ENCODE peak calls at places on chromosomes 16 and 17, in five cellular contexts. B, T, X, A and L are unnamed samples.

GRCh38 chr17:17052462-17053221 is 10.4 kb downstream of the MPRIP start:
- DNase-seq in B (no peak), T (no peak), X (no peak), A (no peak), L (no peak)

GRCh38 chr17:66957951-66958579 is 6.4 kb upstream of the CACNG4 start:
- DNase-seq in B (no peak), T (no peak), X (no peak), A (no peak), L (no peak)

GRCh38 chr16:81424761-81425160 is 19.8 kb upstream of the CMIP start:
- DNase-seq in B (no peak), T (no peak), X (no peak), A (no peak), L (no peak)

GRCh38 chr17:21007646-21008045 is 35.2 kb downstream of the USP22 start:
- DNase-seq in B (no peak), T (no peak), X (no peak), A (no peak), L (no peak)

GRCh38 chr16:81956213-81956948 is 54.9 kb downstream of the SDR42E1 start:
- DNase-seq in B (no peak), T (no peak), X (no peak), A (no peak), L (no peak)

GRCh38 chr16:143456-143855 is 5.0 kb upstream of the NPRL3 start:
- DNase-seq in B (no peak), T (no peak), X (no peak), A (no peak), L (no peak)

GRCh38 chr16:72894291-72895151 is 153.4 kb downstream of the ZFHX3 start:
- DNase-seq in B (no peak), T (no peak), X (no peak), A (no peak), L (peak; percentile 77)

GRCh38 chr17:65973237-65973636 is 218.7 kb downstream of the CEP112 start:
- DNase-seq in B (no peak), T (no peak), X (no peak), A (no peak), L (no peak)

GRCh38 chr16:4938683-4939030 is 1.7 kb upstream of the PPL start:
- DNase-seq in B (no peak), T (no peak), X (no peak), A (no peak), L (no peak)

GRCh38 chr17:7932483-7932891 is 481 bp downstream of the CNTROB start:
- DNase-seq in B (no peak), T (no peak), X (peak; percentile 73), A (peak; percentile 22), L (peak; percentile 48)

GRCh38 chr17:34620458-34620857 is 41.1 kb downstream of the TMEM132E start:
- DNase-seq in B (no peak), T (no peak), X (no peak), A (no peak), L (no peak)

GRCh38 chr16:23990507-23990906 is 154.7 kb downstream of the PRKCB start:
- DNase-seq in B (no peak), T (no peak), X (no peak), A (no peak), L (no peak)

GRCh38 chr16:88716601-88717001 is 10.3 kb downstream of the CTU2 start:
- DNase-seq in B (no peak), T (no peak), X (no peak), A (no peak), L (no peak)

GRCh38 chr17:78990349-78991016 is 10.8 kb upstream of the LGALS3BP start:
- DNase-seq in B (no peak), T (no peak), X (no peak), A (no peak), L (no peak)

GRCh38 chr16:30953511-30954124 is 3.9 kb upstream of the SETD1A start:
- DNase-seq in B (peak; percentile 87), T (peak; percentile 71), X (peak; percentile 49), A (peak; percentile 91), L (peak; percentile 80)

GRCh38 chr16:833411-833810 is 32.9 kb upstream of the GNG13 start:
- DNase-seq in B (no peak), T (no peak), X (no peak), A (no peak), L (no peak)

GRCh38 chr16:75415169-75415908 is 18.0 kb downstream of the CFDP1 start:
- DNase-seq in B (no peak), T (no peak), X (no peak), A (no peak), L (no peak)

GRCh38 chr16:75074920-75075687 is 41.5 kb downstream of the LDHD start:
- DNase-seq in B (no peak), T (no peak), X (no peak), A (no peak), L (peak; percentile 56)

GRCh38 chr16:30628628-30629342 is 18.6 kb upstream of the ZNF689 start:
- DNase-seq in B (no peak), T (peak; percentile 70), X (peak; percentile 73), A (peak; percentile 94), L (peak; percentile 77)

GRCh38 chr16:50056226-50056625 is 9.5 kb upstream of the HEATR3 start:
- DNase-seq in B (no peak), T (peak; percentile 13), X (no peak), A (no peak), L (no peak)

GRCh38 chr16:2159052-2159838 is 3.7 kb downstream of the TRAF7 start:
- DNase-seq in B (no peak), T (no peak), X (no peak), A (no peak), L (peak; percentile 80)

GRCh38 chr17:56160395-56160889 is 7.2 kb downstream of the ANKFN1 start:
- DNase-seq in B (no peak), T (no peak), X (no peak), A (no peak), L (no peak)

GRCh38 chr17:2227025-2227699 is 76.4 kb downstream of the SMG6 start:
- DNase-seq in B (no peak), T (no peak), X (no peak), A (no peak), L (no peak)

GRCh38 chr17:64097196-64097936 is 32.6 kb downstream of the ERN1 start:
- DNase-seq in B (no peak), T (no peak), X (no peak), A (no peak), L (peak; percentile 97)

GRCh38 chr17:28737770-28738679 is 5.8 kb upstream of the TRAF4 start:
- DNase-seq in B (no peak), T (no peak), X (no peak), A (no peak), L (no peak)

GRCh38 chr17:8801135-8801840 is 2.1 kb upstream of the MFSD6L start:
- DNase-seq in B (no peak), T (no peak), X (no peak), A (no peak), L (no peak)

GRCh38 chr16:52050418-52050817 is 496.5 kb downstream of the TOX3 start:
- DNase-seq in B (no peak), T (no peak), X (no peak), A (no peak), L (no peak)

GRCh38 chr17:77691216-77692085 is 267.1 kb upstream of the TNRC6C start:
- DNase-seq in B (no peak), T (no peak), X (no peak), A (no peak), L (no peak)

GRCh38 chr16:72482695-72483094 is 310.7 kb upstream of the PMFBP1 start:
- DNase-seq in B (no peak), T (no peak), X (no peak), A (no peak), L (no peak)

GRCh38 chr16:66927918-66928649 is 2.7 kb upstream of the RRAD start:
- DNase-seq in B (no peak), T (no peak), X (no peak), A (no peak), L (no peak)

GRCh38 chr17:41652461-41652960 is 28.1 kb upstream of the KRT17 start:
- DNase-seq in B (no peak), T (no peak), X (no peak), A (no peak), L (no peak)
- TF ChIP-seq MAX in B (no peak), T (no peak), X (no peak), A (no peak), L (no peak)

GRCh38 chr17:58161566-58161965 is 5.2 kb upstream of the OR4D2 start:
- DNase-seq in B (no peak), T (no peak), X (no peak), A (no peak), L (no peak)
- TF ChIP-seq MAX in B (no peak), T (no peak), X (no peak), A (no peak), L (no peak)

DNA sequence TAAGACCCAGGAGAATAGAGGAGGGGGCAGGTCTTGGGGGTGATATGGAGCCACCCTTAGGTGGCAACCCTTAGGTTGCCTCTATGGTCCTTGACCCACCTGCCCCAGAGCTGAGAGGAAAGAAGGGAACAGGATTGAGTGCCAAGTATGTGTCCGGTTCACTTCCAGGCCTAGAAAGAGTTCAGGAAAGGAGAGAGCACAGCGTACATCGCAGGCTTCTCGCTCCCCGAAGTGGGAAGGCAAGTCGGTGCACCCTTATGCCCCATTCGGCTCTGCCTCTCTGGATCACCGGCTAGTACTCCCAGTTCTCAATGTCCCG is 631 bp downstream of the SP6 start:
- DNase-seq in B (no peak), T (no peak), X (no peak), A (no peak), L (no peak)
- TF ChIP-seq MAX in B (no peak), T (no peak), X (no peak), A (no peak), L (no peak)

GRCh38 chr17:39674702-39675389 is 6.6 kb downstream of the PNMT start:
- DNase-seq in B (no peak), T (no peak), X (no peak), A (no peak), L (no peak)

GRCh38 chr17:39675390-39676082 is 7.3 kb downstream of the PNMT start:
- DNase-seq in B (no peak), T (no peak), X (no peak), A (no peak), L (no peak)

GRCh38 chr17:39677581-39678339 is 9.5 kb downstream of the PNMT start:
- DNase-seq in B (no peak), T (no peak), X (no peak), A (no peak), L (no peak)

GRCh38 chr17:39677072-39677471 is 8.8 kb downstream of the PNMT start:
- DNase-seq in B (no peak), T (no peak), X (no peak), A (no peak), L (no peak)

GRCh38 chr17:39676198-39676819 is 8.1 kb downstream of the PNMT start:
- DNase-seq in B (no peak), T (no peak), X (no peak), A (no peak), L (no peak)
- TF ChIP-seq MAX in B (no peak), T (no peak), X (no peak), A (no peak), L (no peak)